ENCODE peak calls at places on chromosomes 13 and 19, in ten cellular contexts. T is effector memory CD4-positive, alpha-beta T cell; P is GM23248; A is psoas muscle; X is fibroblast of lung; R is naive thymus-derived CD4-positive, alpha-beta T cell; Y is SK-N-SH; L is Panc1; S is tibial nerve; D is breast epithelium. E is an unnamed sample.

GRCh38 chr13:109998030-109998429 is 211.6 kb upstream of the IRS2 start:
- DNase-seq in T (no peak), P (no peak), A (no peak), X (no peak), R (no peak), Y (no peak), L (no peak), S (no peak), D (no peak), E (no peak)

GRCh38 chr13:110312669-110313031 is 5.6 kb downstream of the COL4A2 start:
- DNase-seq in T (no peak), P (peak; percentile 93), A (no peak), X (peak; percentile 97), R (no peak), Y (no peak), L (no peak), S (no peak), D (no peak), E (no peak)

GRCh38 chr13:102965802-102966201 is 100.4 kb downstream of the SLC10A2 start:
- DNase-seq in T (no peak), P (no peak), A (no peak), X (no peak), R (no peak), Y (no peak), L (no peak), S (no peak), D (no peak), E (no peak)

GRCh38 chr13:29562762-29563161 is 32.7 kb downstream of the SLC7A1 start:
- DNase-seq in T (no peak), P (peak; percentile 30), A (no peak), X (no peak), R (no peak), Y (no peak), L (no peak), S (no peak), D (no peak), E (no peak)

GRCh38 chr13:98335721-98336120 is 158.7 kb upstream of the RNF113B start:
- DNase-seq in T (no peak), P (no peak), A (no peak), X (no peak), R (no peak), Y (no peak), L (no peak), S (no peak), D (no peak), E (no peak)

GRCh38 chr19:4208385-4209094 is 20.8 kb upstream of the EBI3 start:
- DNase-seq in T (no peak), P (peak; percentile 48), A (no peak), X (peak; percentile 32), R (no peak), Y (peak; percentile 68), L (no peak), S (no peak), D (no peak), E (no peak)

GRCh38 chr19:2852598-2852997 is 11.3 kb downstream of the ZNF555 start:
- DNase-seq in T (no peak), P (no peak), A (no peak), X (no peak), R (no peak), Y (no peak), L (no peak), S (no peak), D (no peak), E (no peak)

GRCh38 chr19:41545547-41545946 is 30.4 kb upstream of the CEACAM21 start:
- DNase-seq in T (no peak), P (no peak), A (no peak), X (no peak), R (peak; percentile 44), Y (no peak), L (no peak), S (no peak), D (no peak), E (no peak)

GRCh38 chr13:58085819-58086218 is 454.3 kb downstream of the PCDH17 start:
- DNase-seq in T (no peak), P (no peak), A (no peak), X (peak; percentile 81), R (no peak), Y (no peak), L (no peak), S (no peak), D (no peak), E (no peak)

GRCh38 chr13:19053561-19053960 is 128.1 kb downstream of the TUBA3C start:
- DNase-seq in T (no peak), P (no peak), A (no peak), X (no peak), R (no peak), Y (no peak), L (no peak), S (no peak), D (no peak), E (no peak)

GRCh38 chr19:58549664-58550361 is 5.1 kb downstream of the CHMP2A start:
- DNase-seq in T (no peak), P (no peak), A (no peak), X (no peak), R (peak; percentile 21), Y (no peak), L (no peak), S (no peak), D (no peak), E (no peak)

GRCh38 chr13:109156181-109156935 is 526.9 kb downstream of the MYO16 start:
- DNase-seq in T (no peak), P (peak; percentile 80), A (no peak), X (peak; percentile 93), R (no peak), Y (no peak), L (peak; percentile 66), S (no peak), D (no peak), E (peak; percentile 63)

DNA sequence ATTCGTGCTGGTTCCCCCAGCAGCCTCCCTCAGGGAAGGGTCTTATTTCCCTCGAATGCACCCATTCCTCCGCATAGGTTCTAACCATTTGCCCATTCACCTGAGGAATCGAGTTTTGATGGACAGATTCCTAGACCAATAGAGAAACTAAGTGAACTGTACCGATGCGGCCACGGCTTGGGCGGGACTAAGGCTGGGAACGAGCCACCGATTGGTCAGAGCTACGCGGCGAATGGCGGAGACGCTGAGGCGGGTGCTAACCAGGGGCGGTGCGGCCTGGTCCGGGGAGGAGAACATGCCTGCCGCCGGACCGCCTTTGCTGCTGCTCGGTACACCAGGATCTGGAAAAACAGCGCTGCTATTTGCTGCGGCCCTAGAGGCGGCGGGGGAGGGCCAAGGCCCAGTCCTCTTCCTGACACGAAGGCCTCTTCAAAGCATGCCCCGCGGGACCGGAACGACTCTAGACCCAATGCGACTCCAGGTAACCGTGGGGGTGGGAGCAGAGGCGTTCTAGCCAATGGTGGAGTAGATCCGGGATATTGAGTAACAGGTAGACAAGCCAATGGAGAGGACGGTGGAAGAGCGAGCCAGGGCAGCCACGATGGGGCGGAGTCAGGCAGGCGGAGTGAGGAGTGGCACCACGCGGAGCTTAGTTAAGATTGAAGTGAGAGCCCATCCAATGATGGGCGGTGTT is at the start of gene SWSAP1:
- DNase-seq in T (peak; percentile 96), P (peak; percentile 99), A (peak; percentile 98), X (peak; percentile 99), R (peak; percentile 94), Y (peak; percentile 92), L (peak; percentile 97), S (peak; percentile 97), D (peak; percentile 98), E (peak; percentile 99)
- H3K4me3 ChIP-seq in T (peak within 1 kb of the TSS; percentile 61), P (peak within 1 kb of the TSS; percentile 82), A (peak within 1 kb of the TSS; percentile 76), X (peak within 1 kb of the TSS; percentile 77), R (peak within 1 kb of the TSS; percentile 92), Y (peak within 1 kb of the TSS; percentile 62), L (peak within 1 kb of the TSS; percentile 62), S (peak within 1 kb of the TSS; percentile 54), D (peak within 1 kb of the TSS; percentile 63), E (peak within 1 kb of the TSS; percentile 55)

GRCh38 chr19:39031368-39032163 is 783 bp downstream of the FBXO27 start:
- DNase-seq in T (peak; percentile 72), P (peak; percentile 73), A (peak; percentile 78), X (peak; percentile 81), R (peak; percentile 71), Y (peak; percentile 94), L (peak; percentile 100), S (peak; percentile 30), D (peak; percentile 95), E (peak; percentile 95)
- H3K27ac ChIP-seq in T (no peak overlapping the region), P (no peak overlapping the region), A (no peak overlapping the region), X (no peak overlapping the region), R (no peak overlapping the region), Y (no peak overlapping the region), L (peak overlapping the region; percentile 91), S (peak overlapping the region; percentile 40), D (peak overlapping the region; percentile 80), E (no peak overlapping the region)

DNA sequence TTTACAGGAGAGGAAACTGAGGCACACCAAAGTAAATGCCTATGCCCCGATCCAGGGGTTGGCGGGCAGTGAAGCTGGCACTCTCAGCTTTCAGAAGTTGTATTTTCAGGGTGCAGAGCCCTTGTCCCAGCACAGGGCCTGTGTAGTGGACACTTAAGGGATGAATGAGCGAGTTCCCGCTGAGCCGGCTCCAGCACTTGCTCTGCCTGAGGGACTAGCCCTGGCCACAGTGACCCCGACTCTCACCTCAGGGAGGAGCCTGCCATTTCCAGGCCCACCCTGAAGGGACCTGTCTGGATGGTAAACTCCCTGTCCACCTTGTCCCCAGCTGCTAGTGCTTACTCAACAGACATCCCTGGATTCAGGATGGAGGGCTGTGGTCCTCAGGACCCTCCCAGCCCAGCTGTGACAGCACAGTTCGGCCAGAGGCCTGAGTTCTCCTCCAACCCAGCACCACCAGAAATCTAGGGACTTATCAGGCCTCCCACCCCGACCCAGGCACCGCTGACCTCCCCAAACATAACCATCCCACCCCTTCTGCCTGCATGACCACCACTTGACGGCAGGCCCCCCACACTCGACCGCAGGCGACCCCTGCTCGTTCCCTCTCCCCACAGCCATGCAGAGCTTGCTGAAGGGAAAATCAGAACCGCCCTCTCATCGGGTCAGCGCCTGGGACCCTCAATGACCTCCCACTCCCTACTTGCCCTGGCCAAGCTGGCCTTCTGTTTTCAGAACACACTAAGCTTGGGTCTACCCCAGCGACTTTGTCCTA is 8.4 kb downstream of the PPP6R1 start:
- DNase-seq in T (no peak), P (no peak), A (no peak), X (no peak), R (no peak), Y (no peak), L (no peak), S (no peak), D (no peak), E (no peak)
- H3K36me3 ChIP-seq in T (peaks cover 22% of the 10 kb centered on the region), P (no peaks in the 10 kb centered on the region), A (no peaks in the 10 kb centered on the region), X (peaks cover 8% of the 10 kb centered on the region), R (peaks cover 46% of the 10 kb centered on the region), Y (peaks cover 7% of the 10 kb centered on the region), L (peaks cover 3% of the 10 kb centered on the region), S (peaks cover 8% of the 10 kb centered on the region), D (no peaks in the 10 kb centered on the region), E (no peaks in the 10 kb centered on the region)

DNA sequence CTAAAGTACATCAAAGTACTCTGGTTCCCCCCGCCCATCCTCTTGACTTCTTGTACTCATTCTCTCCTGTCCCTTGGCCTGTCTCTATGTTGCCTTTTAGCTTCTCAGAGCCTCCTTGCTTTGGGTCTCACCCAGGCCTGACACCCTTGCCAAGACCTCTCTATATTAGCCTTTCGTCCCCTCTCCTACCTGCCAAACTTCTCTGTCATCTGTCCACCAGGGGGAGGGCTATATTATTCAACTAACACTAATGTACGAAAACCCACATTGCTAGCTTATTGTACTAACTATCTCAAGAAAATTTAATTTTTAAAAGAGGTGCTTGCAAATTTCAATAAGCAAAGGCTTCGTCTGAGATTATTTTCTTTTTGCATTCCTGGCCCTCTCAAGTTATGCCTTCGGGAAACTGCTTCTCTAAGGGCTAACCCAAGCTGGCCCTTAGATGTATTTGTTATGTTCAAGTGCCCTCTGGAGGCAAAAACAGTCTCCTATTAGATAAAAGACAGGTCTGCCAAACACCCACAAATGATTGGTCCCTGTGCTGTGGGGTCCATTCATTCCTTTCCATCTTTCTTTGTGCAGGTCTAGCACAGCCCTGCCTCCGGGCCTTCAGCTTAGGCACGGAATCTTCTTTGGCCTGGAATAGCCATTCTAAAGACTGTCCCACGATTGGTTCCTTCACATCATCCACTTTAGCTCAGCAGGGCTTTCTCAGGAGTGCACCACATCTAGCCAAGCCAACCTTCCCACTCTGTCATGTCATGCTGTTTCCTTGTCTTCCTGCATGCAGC is 6.4 kb upstream of the MRPS31 start:
- DNase-seq in T (peak; percentile 21), P (peak; percentile 72), A (no peak), X (peak; percentile 43), R (peak; percentile 44), Y (peak; percentile 60), L (peak; percentile 46), S (no peak), D (no peak), E (no peak)
- H3K4me3 ChIP-seq in T (peak overlapping the region; percentile 22), P (peak overlapping the region; percentile 69), A (peak overlapping the region; percentile 57), X (peak overlapping the region; percentile 23), R (peak overlapping the region; percentile 37), Y (peak overlapping the region; percentile 48), L (peak overlapping the region; percentile 29), S (no peak overlapping the region), D (peak overlapping the region; percentile 40), E (no peak overlapping the region)

E was measured in aorta.